ENCODE peak calls at places on chromosomes 7 and 10, in five cellular contexts. W is AG09309, Y is coronary artery, T is nephron progenitor cell, B is GM10248. J is an unnamed sample.

GRCh38 chr10:3886666-3887251 is 101.8 kb upstream of the KLF6 start:
- DNase-seq in Y (no peak), W (peak; percentile 80), T (no peak), B (peak; percentile 20), J (no peak)

GRCh38 chr10:5564537-5565204 is 39.9 kb downstream of the CALML3 start:
- DNase-seq in T (no peak), B (no peak), W (no peak), Y (peak; percentile 60), J (no peak)

GRCh38 chr7:105268511-105269392 is 120.0 kb downstream of the SRPK2 start:
- DNase-seq in T (no peak), B (peak; percentile 51), Y (no peak), W (no peak), J (peak; percentile 59)

GRCh38 chr7:91083855-91084644 is 180.2 kb upstream of the FZD1 start:
- DNase-seq in B (no peak), W (no peak), T (no peak), Y (no peak), J (no peak)

GRCh38 chr7:102991540-102992214 is 78.9 kb downstream of the LRRC17 start:
- DNase-seq in W (peak; percentile 74), B (no peak), T (no peak), Y (no peak), J (no peak)

GRCh38 chr10:79246209-79246581 is 101.1 kb upstream of the PPIF start:
- DNase-seq in Y (peak; percentile 98), B (no peak), T (no peak), W (no peak), J (no peak)

GRCh38 chr10:7480742-7481381 is 70.0 kb upstream of the SFMBT2 start:
- DNase-seq in B (no peak), W (no peak), T (no peak), Y (no peak), J (no peak)

GRCh38 chr7:125516194-125516593 is 586.6 kb upstream of the POT1 start:
- DNase-seq in W (no peak), Y (no peak), T (peak; percentile 4), B (no peak), J (no peak)

GRCh38 chr7:66779669-66780408 is 39.3 kb downstream of the RABGEF1 start:
- DNase-seq in Y (no peak), W (no peak), B (no peak), T (no peak), J (no peak)

GRCh38 chr7:134690016-134690415 is 43.4 kb downstream of the BPGM start:
- DNase-seq in W (no peak), T (no peak), B (peak; percentile 30), Y (no peak), J (peak; percentile 44)

GRCh38 chr10:28211759-28212158 is 91.1 kb downstream of the MPP7 start:
- DNase-seq in Y (no peak), B (no peak), W (no peak), T (no peak), J (no peak)

GRCh38 chr10:63673846-63674245 is 152.6 kb downstream of the REEP3 start:
- DNase-seq in B (no peak), T (no peak), W (no peak), Y (no peak), J (no peak)

GRCh38 chr7:70434821-70435220 is 697.1 kb upstream of the GALNT17 start:
- DNase-seq in W (no peak), Y (no peak), T (no peak), B (no peak), J (no peak)

GRCh38 chr10:110872145-110872983 is 636 bp downstream of the PDCD4 start:
- DNase-seq in T (peak; percentile 86), B (peak; percentile 50), W (peak; percentile 53), Y (peak; percentile 90), J (peak; percentile 59)

GRCh38 chr10:112952282-112952991 is 2.4 kb downstream of the TCF7L2 start:
- DNase-seq in T (peak; percentile 48), Y (no peak), W (no peak), B (no peak), J (no peak)

GRCh38 chr7:40804477-40805215 is 669.8 kb downstream of the SUGCT start:
- DNase-seq in B (no peak), Y (no peak), T (no peak), W (no peak), J (no peak)

GRCh38 chr7:108335264-108335918 is 120.8 kb downstream of the NRCAM start:
- DNase-seq in W (no peak), T (peak; percentile 12), Y (no peak), B (no peak), J (no peak)

GRCh38 chr10:15684768-15685167 is 35.0 kb downstream of the ITGA8 start:
- DNase-seq in B (peak; percentile 18), W (no peak), Y (no peak), T (no peak), J (peak; percentile 20)

DNA sequence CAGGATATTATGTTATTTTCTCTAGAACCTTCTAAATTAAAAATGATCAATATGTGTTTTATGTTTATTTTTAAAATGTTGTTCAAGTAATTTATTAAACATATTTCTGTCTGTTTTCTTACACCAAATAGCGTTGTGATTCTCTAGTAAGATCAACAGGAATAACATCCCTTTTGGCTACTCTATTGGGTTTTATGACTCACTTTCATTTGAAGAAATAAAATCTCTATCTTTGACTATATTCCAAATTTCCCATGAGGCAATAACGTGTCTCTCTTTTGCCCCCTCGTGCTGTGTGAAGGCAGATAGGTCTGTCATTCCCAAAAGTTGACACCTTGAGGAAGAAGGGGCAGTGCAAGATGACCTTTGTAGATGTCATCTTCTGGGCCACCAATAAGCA is 40.9 kb downstream of the ITGA8 start:
- DNase-seq in B (no peak), W (no peak), Y (no peak), T (no peak), J (no peak)
- TF ChIP-seq CTCF in B (no peak), W (no peak), Y (no peak), T (no peak), J (no peak)

DNA sequence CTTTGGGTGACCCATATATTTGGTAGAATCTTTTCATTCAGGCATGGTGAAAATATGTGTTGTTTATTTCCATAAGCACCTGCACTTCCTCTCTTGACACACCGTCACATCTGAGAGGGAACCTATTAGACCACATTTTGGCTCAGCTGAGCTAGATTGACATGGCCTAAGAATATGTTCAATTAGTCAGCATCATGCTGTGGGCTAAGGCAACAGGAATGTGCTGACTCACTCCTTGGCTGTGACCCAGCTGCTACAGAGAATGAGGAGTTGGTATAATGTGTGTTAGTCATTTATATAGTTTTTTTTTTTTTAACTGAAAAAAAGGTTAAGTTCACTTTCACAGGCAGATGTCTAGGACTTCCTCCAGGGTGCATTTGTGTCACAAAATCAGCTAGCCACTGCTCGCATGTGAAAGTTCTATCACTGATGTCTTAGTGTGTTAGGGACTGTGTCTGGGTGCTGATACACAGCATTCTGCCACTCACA is 180.6 kb downstream of the SEMA3E start:
- DNase-seq in B (peak; percentile 12), W (peak; percentile 95), Y (no peak), T (peak; percentile 5), J (peak; percentile 13)
- TF ChIP-seq CTCF in B (no peak), W (no peak), Y (no peak), T (no peak), J (no peak)

DNA sequence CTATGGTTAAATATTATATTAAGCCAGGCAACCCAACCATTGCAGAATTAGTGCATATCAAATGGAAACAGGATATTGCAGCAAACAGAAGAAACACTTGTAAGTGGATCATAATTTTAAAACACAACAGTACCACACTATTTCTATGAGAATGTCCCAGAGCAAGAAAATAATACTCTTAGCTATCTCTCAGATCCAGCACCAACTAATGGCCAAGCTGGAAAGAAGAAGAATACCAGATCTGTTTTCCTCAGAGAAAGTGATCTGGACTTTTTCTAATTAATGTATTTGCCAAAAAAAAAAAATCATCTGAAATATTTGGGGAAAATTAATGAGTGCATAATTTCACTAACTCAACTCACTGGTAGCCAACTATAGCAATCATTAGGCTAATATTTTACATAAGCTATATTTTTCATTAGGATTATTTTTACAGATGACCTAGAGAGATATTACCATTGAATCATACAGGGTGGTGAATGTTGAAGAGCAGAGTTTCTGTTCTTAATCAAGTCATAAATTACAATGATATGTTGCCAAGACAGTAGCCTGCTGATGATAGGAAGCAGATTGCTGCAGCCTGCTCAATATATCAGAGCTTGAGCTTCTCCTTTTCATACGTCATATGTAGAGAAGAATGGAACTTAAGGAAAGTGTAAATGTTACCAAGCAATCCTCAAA is 995.4 kb upstream of the LRRN3 start:
- DNase-seq in W (no peak), B (no peak), T (no peak), Y (no peak), J (no peak)
- TF ChIP-seq CTCF in W (no peak), B (no peak), T (no peak), Y (no peak), J (no peak)

GRCh38 chr7:42868456-42868855 is 43.4 kb downstream of the C7orf25 start:
- DNase-seq in W (no peak), Y (no peak), B (no peak), T (no peak), J (no peak)

DNA sequence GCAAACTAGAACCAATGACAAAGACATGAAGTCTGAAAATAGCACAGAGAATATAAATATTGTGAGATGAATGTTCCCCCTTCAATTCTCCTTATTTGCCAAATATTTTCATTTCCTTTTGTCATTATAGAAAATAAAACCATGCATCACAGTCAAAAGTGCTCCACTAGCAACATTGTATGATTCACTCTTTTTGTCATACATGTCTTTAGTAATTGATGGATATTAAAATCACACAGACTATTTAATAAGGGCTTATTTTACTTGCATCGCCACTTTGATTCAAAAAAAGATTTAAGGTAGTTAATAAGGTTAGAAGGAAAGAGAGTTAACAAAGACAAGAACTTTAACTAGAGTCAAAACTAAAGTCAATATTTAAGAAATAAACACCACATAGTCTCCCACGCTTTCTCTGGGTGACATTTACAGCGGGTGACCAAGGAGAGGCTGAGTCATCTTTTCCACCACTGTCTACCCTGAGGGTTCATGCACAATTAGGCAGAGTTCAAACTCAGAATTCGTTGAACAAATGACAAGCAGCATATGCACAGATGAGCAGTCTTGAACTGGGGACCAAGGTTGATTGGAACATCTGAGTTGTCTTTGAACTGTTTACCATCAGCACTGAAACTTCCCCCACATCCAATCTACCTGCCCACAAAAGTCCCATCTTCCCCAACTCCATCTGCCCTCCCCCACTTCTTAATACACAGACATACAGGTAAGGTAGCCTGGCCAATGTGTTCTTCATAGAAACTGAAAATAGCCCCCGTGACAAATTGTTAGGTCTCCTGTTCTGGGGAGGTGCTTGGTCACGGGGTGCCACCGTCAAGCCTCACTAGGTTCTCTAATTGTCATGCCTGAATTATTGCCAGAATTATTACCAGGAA is 42.5 kb downstream of the C7orf25 start:
- DNase-seq in W (no peak), B (peak; percentile 70), Y (no peak), T (no peak), J (peak; percentile 73)
- TF ChIP-seq CTCF in W (no peak), B (no peak), Y (no peak), T (no peak), J (no peak)